ENCODE peak calls at places on chromosomes 16 and 17, in six cellular contexts. Z is heart left ventricle; X is CD8-positive, alpha-beta T cell; W is HCT116; J is breast epithelium; G is thyroid gland. P is an unnamed sample. For H3K4me1, the result is how much of the 10 kb centered on the place peaks cover.

GRCh38 chr16:11016993-11017392 is 72.6 kb downstream of the CLEC16A start:
- DNase-seq in Z (no peak), X (peak), W (peak), J (no peak), G (peak), P (peak)

GRCh38 chr17:17704931-17705330 is 23.7 kb downstream of the RAI1 start:
- DNase-seq in Z (no peak), X (no peak), W (no peak), J (no peak), G (no peak), P (no peak)

GRCh38 chr17:78560731-78561130 is 16.5 kb downstream of the DNAH17 start:
- DNase-seq in Z (no peak), X (no peak), W (no peak), J (no peak), G (no peak), P (no peak)

GRCh38 chr16:19524866-19525723 is 1.4 kb downstream of the CCP110 start:
- DNase-seq in Z (no peak), X (no peak), W (no peak), J (no peak), G (no peak), P (peak)

GRCh38 chr16:10681310-10682308 is 13.1 kb downstream of the TEKT5 start:
- DNase-seq in Z (no peak), X (no peak), W (no peak), J (no peak), G (no peak), P (no peak)

GRCh38 chr17:50689956-50690886 is 17.5 kb downstream of the ANKRD40 start:
- DNase-seq in Z (no peak), X (no peak), W (no peak), J (no peak), G (peak), P (no peak)

GRCh38 chr17:27384261-27384701 is 72.0 kb upstream of the KSR1 start:
- DNase-seq in Z (peak), X (no peak), W (no peak), J (no peak), G (peak), P (peak)

GRCh38 chr17:68291836-68292688 is 767 bp downstream of the ARSG start:
- DNase-seq in Z (peak), X (peak), W (peak), J (peak), G (peak), P (peak)

GRCh38 chr16:21060027-21060510 is 90.6 kb downstream of the DNAH3 start:
- DNase-seq in Z (no peak), X (no peak), W (no peak), J (no peak), G (peak), P (no peak)

GRCh38 chr16:17598968-17599367 is 128.2 kb upstream of the XYLT1 start:
- DNase-seq in Z (no peak), X (no peak), W (no peak), J (no peak), G (no peak), P (no peak)

GRCh38 chr16:83403751-83404150 is 404.0 kb upstream of the HSBP1 start:
- DNase-seq in Z (no peak), X (no peak), W (no peak), J (no peak), G (no peak), P (no peak)

GRCh38 chr16:84905965-84906460 is 86.2 kb downstream of the CRISPLD2 start:
- DNase-seq in Z (no peak), X (no peak), W (no peak), J (no peak), G (no peak), P (no peak)

GRCh38 chr17:30570596-30571265 is 93.5 kb downstream of the GOSR1 start:
- DNase-seq in Z (no peak), X (no peak), W (no peak), J (peak), G (no peak), P (no peak)

GRCh38 chr16:58854392-58854791 is 120.3 kb upstream of the GOT2 start:
- DNase-seq in Z (no peak), X (no peak), W (no peak), J (no peak), G (no peak), P (no peak)

GRCh38 chr16:51408357-51408756 is 257.3 kb upstream of the SALL1 start:
- DNase-seq in Z (no peak), X (no peak), W (no peak), J (no peak), G (no peak), P (peak)

GRCh38 chr16:17885659-17886200 is 415.0 kb upstream of the XYLT1 start:
- DNase-seq in Z (no peak), X (no peak), W (no peak), J (no peak), G (no peak), P (no peak)

GRCh38 chr17:20127660-20128413 is 118.7 kb downstream of the SPECC1 start:
- DNase-seq in Z (no peak), X (no peak), W (no peak), J (no peak), G (no peak), P (peak)

GRCh38 chr16:11627822-11628457 is 40.3 kb upstream of the SNN start:
- DNase-seq in Z (no peak), X (no peak), W (peak), J (no peak), G (no peak), P (no peak)

GRCh38 chr17:40605301-40605700 is 40.0 kb upstream of the CCR7 start:
- DNase-seq in Z (no peak), X (peak), W (no peak), J (no peak), G (no peak), P (no peak)

GRCh38 chr17:67420994-67421393 is 43.9 kb downstream of the PITPNC1 start:
- DNase-seq in Z (no peak), X (no peak), W (no peak), J (no peak), G (no peak), P (no peak)

GRCh38 chr16:87127061-87127765 is 190.0 kb downstream of the C16orf95 start:
- DNase-seq in Z (peak), X (no peak), W (no peak), J (no peak), G (no peak), P (peak)

GRCh38 chr16:69542974-69543373 is 22.8 kb upstream of the NFAT5 start:
- DNase-seq in Z (no peak), X (no peak), W (no peak), J (no peak), G (no peak), P (no peak)

GRCh38 chr16:15490123-15490711 is 55.8 kb downstream of the BMERB1 start:
- DNase-seq in Z (no peak), X (no peak), W (no peak), J (no peak), G (no peak), P (no peak)

GRCh38 chr17:79583475-79583874 is 27.4 kb downstream of the RBFOX3 start:
- DNase-seq in Z (no peak), X (no peak), W (no peak), J (no peak), G (no peak), P (no peak)

GRCh38 chr17:73119631-73120030 is 27.1 kb upstream of the SLC39A11 start:
- DNase-seq in Z (no peak), X (no peak), W (no peak), J (no peak), G (no peak), P (no peak)

GRCh38 chr16:50027829-50028228 is 2.8 kb downstream of the CNEP1R1 start:
- DNase-seq in Z (no peak), X (no peak), W (no peak), J (no peak), G (no peak), P (no peak)

GRCh38 chr16:83769397-83770008 is 38.3 kb upstream of the HSBP1 start:
- DNase-seq in Z (no peak), X (no peak), W (no peak), J (no peak), G (no peak), P (no peak)

GRCh38 chr17:42537826-42538451 is 1.9 kb downstream of the NAGLU start:
- DNase-seq in Z (no peak), X (no peak), W (no peak), J (no peak), G (no peak), P (no peak)

GRCh38 chr17:32020943-32021617 is 13.9 kb downstream of the LRRC37B start:
- DNase-seq in Z (no peak), X (no peak), W (no peak), J (no peak), G (no peak), P (no peak)

GRCh38 chr17:27339198-27339835 is 45.4 kb downstream of the WSB1 start:
- DNase-seq in Z (no peak), X (no peak), W (no peak), J (no peak), G (no peak), P (no peak)

GRCh38 chr16:12311887-12312286 is 335.4 kb downstream of the SNX29 start:
- DNase-seq in Z (no peak), X (no peak), W (no peak), J (no peak), G (no peak), P (no peak)

GRCh38 chr17:81866440-81867122 is 4.6 kb downstream of the ARHGDIA start:
- DNase-seq in Z (no peak), X (no peak), W (no peak), J (no peak), G (no peak), P (peak)

GRCh38 chr17:81867123-81867951 is 3.8 kb downstream of the ARHGDIA start:
- DNase-seq in Z (no peak), X (peak), W (no peak), J (no peak), G (no peak), P (peak)

GRCh38 chr17:81865358-81865732 is 5.0 kb upstream of the P4HB start:
- DNase-seq in Z (no peak), X (no peak), W (no peak), J (no peak), G (no peak), P (no peak)

GRCh38 chr17:81863833-81864768 is 3.8 kb upstream of the P4HB start:
- DNase-seq in Z (no peak), X (no peak), W (no peak), J (no peak), G (no peak), P (no peak)

DNA sequence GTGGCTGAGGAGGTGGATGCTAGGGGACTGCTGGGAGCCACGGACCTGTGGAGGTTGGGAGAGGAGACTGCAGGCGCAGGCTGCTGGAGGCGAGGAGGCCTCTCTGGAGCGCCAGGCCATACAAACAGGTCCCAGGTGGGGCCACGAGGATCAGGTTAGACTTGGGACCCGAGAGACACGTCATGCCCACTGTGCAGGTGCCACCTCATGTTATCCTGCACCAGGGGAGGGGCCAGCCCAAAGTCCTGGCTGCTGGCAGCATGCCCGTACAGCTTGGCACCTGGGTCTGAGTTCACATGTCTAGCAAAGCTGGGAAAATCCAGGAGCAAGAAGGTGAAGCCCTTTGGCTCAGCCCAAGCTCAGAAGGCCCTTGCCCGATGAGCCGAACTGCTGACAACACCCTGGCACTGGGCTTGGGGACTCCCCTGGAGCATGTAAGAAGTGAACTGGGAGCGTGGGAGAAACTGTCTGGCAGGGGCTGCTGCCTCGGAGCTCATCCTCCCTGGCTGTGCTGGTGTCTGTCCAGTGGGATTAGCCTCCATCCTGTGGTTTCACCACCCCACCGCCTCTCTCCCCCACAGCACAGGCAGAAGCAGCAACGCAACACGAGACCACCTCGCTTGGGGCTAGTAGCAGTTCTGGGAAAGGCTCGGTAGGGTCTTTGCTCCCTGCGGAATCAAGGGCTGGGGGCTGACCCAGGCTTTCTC is 5.3 kb downstream of the ARHGDIA start:
- DNase-seq in Z (no peak), X (no peak), W (no peak), J (no peak), G (peak), P (peak)
- H3K4me1 ChIP-seq in Z (under half), X (under half), W (under half), J (under half), G (under half), P (half or more)

GRCh38 chr17:76444518-76445311 is 8.2 kb downstream of the UBE2O start:
- DNase-seq in Z (no peak), X (no peak), W (no peak), J (no peak), G (no peak), P (peak)
- H3K4me1 ChIP-seq in Z (under half), X (under half), W (under half), J (under half), G (under half), P (under half)

GRCh38 chr17:47949197-47949759 is 7.9 kb downstream of the PNPO start:
- DNase-seq in Z (peak), X (peak), W (peak), J (peak), G (peak), P (peak)
- H3K4me1 ChIP-seq in Z (under half), X (half or more), W (under half), J (under half), G (half or more), P (under half)

GRCh38 chr17:57595426-57595825 is 149.7 kb downstream of the CCDC182 start:
- DNase-seq in Z (no peak), X (no peak), W (no peak), J (peak), G (no peak), P (no peak)

GRCh38 chr17:57594767-57595166 is 150.3 kb downstream of the CCDC182 start:
- DNase-seq in Z (no peak), X (no peak), W (no peak), J (no peak), G (no peak), P (no peak)

GRCh38 chr17:57597531-57598453 is 147.3 kb downstream of the CCDC182 start:
- DNase-seq in Z (peak), X (peak), W (peak), J (no peak), G (peak), P (peak)

GRCh38 chr17:57595942-57596695 is 149.0 kb downstream of the CCDC182 start:
- DNase-seq in Z (no peak), X (no peak), W (no peak), J (peak), G (no peak), P (no peak)

GRCh38 chr17:57597101-57597500 is 148.0 kb downstream of the CCDC182 start:
- DNase-seq in Z (no peak), X (no peak), W (no peak), J (no peak), G (no peak), P (no peak)
- H3K4me1 ChIP-seq in Z (under half), X (under half), W (under half), J (under half), G (under half), P (under half)

P was measured in mesenchymal stem cell.